ENCODE peak calls at places on chromosomes 16 and 17, in five cellular contexts. L is fibroblast of lung, A is ACHN, S is SK-N-SH, J is neural crest cell. D is an unnamed sample.

GRCh38 chr17:17084941-17085340 is 42.7 kb downstream of the MPRIP start:
- DNase-seq in L (no peak), A (no peak), J (no peak), S (no peak), D (no peak)

GRCh38 chr16:85891776-85892166 is 7.2 kb upstream of the IRF8 start:
- DNase-seq in L (no peak), J (no peak), A (no peak), S (no peak), D (no peak)

GRCh38 chr16:66479661-66480264 is 52.7 kb downstream of the BEAN1 start:
- DNase-seq in S (no peak), J (no peak), A (no peak), L (no peak), D (no peak)

GRCh38 chr17:4908301-4908700 is 5.4 kb upstream of the CHRNE start:
- DNase-seq in J (peak), A (no peak), L (no peak), S (peak), D (no peak)

GRCh38 chr17:5557485-5557884 is 26.8 kb downstream of the NLRP1 start:
- DNase-seq in L (peak), J (no peak), S (no peak), A (peak), D (no peak)

GRCh38 chr16:80569440-80570105 is 28.8 kb downstream of the DYNLRB2 start:
- DNase-seq in J (no peak), L (peak), A (peak), S (no peak), D (no peak)

GRCh38 chr16:34802396-34802795 is 1343.0 kb downstream of the TP53TG3F start:
- DNase-seq in J (no peak), S (peak), L (no peak), A (no peak), D (no peak)

GRCh38 chr17:49180998-49181635 is 29.3 kb downstream of the GNGT2 start:
- DNase-seq in J (no peak), S (no peak), L (no peak), A (no peak), D (no peak)

GRCh38 chr17:7632492-7632894 is 2.6 kb downstream of the SHBG start:
- DNase-seq in A (peak), J (no peak), L (peak), S (no peak), D (peak)

D was measured in OCI-M1.